ENCODE peak calls at places on chromosomes 16 and 17, in seven cellular contexts. P is skeletal muscle cell; H is heart left ventricle; C is CD8-positive, alpha-beta T cell; R is lower leg skin; N is spleen; F is adipocyte. T is an unnamed sample.
A peak's percentile ranks its signal among the peaks of the same experiment; 100 is the strongest.

GRCh38 chr17:80029235-80029974 is 6.3 kb downstream of the TBC1D16 start:
- DNase-seq in N (no peak), P (peak; percentile 95), F (peak; percentile 87), C (no peak), R (peak; percentile 97), H (peak; percentile 84), T (peak; percentile 97)

GRCh38 chr17:58320163-58320558 is 8.4 kb downstream of the TSPOAP1 start:
- DNase-seq in F (no peak), H (no peak), R (no peak), C (no peak), N (no peak), P (no peak), T (no peak)

GRCh38 chr16:22235839-22236745 is 30.0 kb downstream of the EEF2K start:
- DNase-seq in C (no peak), F (peak; percentile 43), N (no peak), H (no peak), P (no peak), R (no peak), T (peak; percentile 43)

GRCh38 chr17:57577751-57578607 is 167.1 kb downstream of the CCDC182 start:
- DNase-seq in C (no peak), H (no peak), N (no peak), P (peak; percentile 55), R (no peak), F (peak; percentile 76), T (no peak)

GRCh38 chr17:3914319-3914685 is 2.0 kb downstream of the P2RX1 start:
- DNase-seq in F (no peak), N (peak; percentile 92), R (no peak), C (no peak), P (no peak), H (no peak), T (no peak)

GRCh38 chr17:45087496-45087975 is 26.4 kb downstream of the NMT1 start:
- DNase-seq in N (peak; percentile 21), P (no peak), F (peak; percentile 71), C (no peak), R (no peak), H (no peak), T (no peak)

GRCh38 chr16:89256651-89257254 is 39.2 kb downstream of the ZNF778 start:
- DNase-seq in N (peak; percentile 81), R (peak; percentile 91), H (no peak), C (peak; percentile 92), F (peak; percentile 86), P (no peak), T (peak; percentile 59)

GRCh38 chr17:48025904-48026502 is 11.6 kb downstream of the COPZ2 start:
- DNase-seq in C (no peak), N (no peak), P (no peak), H (no peak), R (no peak), F (peak; percentile 48), T (peak; percentile 14)

GRCh38 chr17:68812876-68813584 is 142.2 kb downstream of the ABCA8 start:
- DNase-seq in H (no peak), C (no peak), N (no peak), R (no peak), P (no peak), F (no peak), T (no peak)

GRCh38 chr17:79798296-79799173 is 1.7 kb upstream of the CBX8 start:
- DNase-seq in H (no peak), R (no peak), F (peak; percentile 68), P (no peak), C (no peak), N (no peak), T (no peak)

GRCh38 chr17:45740553-45741330 is 43.4 kb upstream of the CRHR1 start:
- DNase-seq in R (peak; percentile 70), H (no peak), F (peak; percentile 6), N (peak; percentile 13), P (no peak), C (no peak), T (no peak)

GRCh38 chr16:50762241-50762640 is 20.4 kb downstream of the CYLD start:
- DNase-seq in N (no peak), C (no peak), F (no peak), H (no peak), R (no peak), P (no peak), T (no peak)

GRCh38 chr16:23564964-23565363 is 7.4 kb downstream of the UBFD1 start:
- DNase-seq in P (no peak), R (no peak), C (no peak), N (peak; percentile 58), F (no peak), H (peak; percentile 65), T (no peak)

GRCh38 chr17:75011788-75012319 is 616 bp upstream of the MRPL58 start:
- DNase-seq in P (no peak), H (peak; percentile 63), C (no peak), F (peak; percentile 63), R (peak; percentile 92), N (no peak), T (peak; percentile 65)

GRCh38 chr16:4981473-4981872 is 23.3 kb downstream of the SEC14L5 start:
- DNase-seq in F (no peak), H (no peak), R (no peak), N (no peak), C (no peak), P (no peak), T (no peak)

GRCh38 chr17:263271-263670 is 81.8 kb upstream of the DOC2B start:
- DNase-seq in R (peak; percentile 52), C (no peak), F (no peak), P (no peak), N (peak; percentile 42), H (peak; percentile 13), T (peak; percentile 5)

GRCh38 chr16:9900576-9900975 is 281.7 kb downstream of the GRIN2A start:
- DNase-seq in H (no peak), F (no peak), P (no peak), N (no peak), R (no peak), C (no peak), T (no peak)

GRCh38 chr16:82814059-82814458 is 187.3 kb downstream of the CDH13 start:
- DNase-seq in P (no peak), R (no peak), N (no peak), F (no peak), H (no peak), C (no peak), T (no peak)

GRCh38 chr16:19118938-19119431 is 5.2 kb downstream of the ITPRIPL2 start:
- DNase-seq in F (peak; percentile 95), H (peak; percentile 54), C (no peak), R (no peak), P (peak; percentile 82), N (no peak), T (no peak)

GRCh38 chr17:36934759-36935630 is 2.3 kb upstream of the LHX1 start:
- DNase-seq in H (no peak), N (no peak), P (no peak), C (no peak), F (no peak), R (peak; percentile 85), T (no peak)
- H3K4me3 ChIP-seq in H (peak overlapping the region; percentile 6), N (no peak overlapping the region), P (no peak overlapping the region), C (peak overlapping the region; percentile 18), F (no peak overlapping the region), R (no peak overlapping the region), T (no peak overlapping the region)

GRCh38 chr17:81927145-81927652 is 336 bp downstream of the MAFG start:
- DNase-seq in R (no peak), P (no peak), H (no peak), C (no peak), F (no peak), N (peak; percentile 89), T (no peak)

GRCh38 chr17:81927653-81928496 is at the start of gene MAFG:
- DNase-seq in R (peak; percentile 98), N (peak; percentile 97), C (peak; percentile 86), F (peak; percentile 98), H (peak; percentile 93), P (peak; percentile 76), T (peak; percentile 93)

GRCh38 chr17:81929253-81930141 is 2.0 kb upstream of the MAFG start:
- DNase-seq in H (no peak), P (no peak), C (no peak), F (no peak), N (no peak), R (no peak), T (no peak)

GRCh38 chr17:81930142-81931125 is 2.9 kb upstream of the MAFG start:
- DNase-seq in P (no peak), F (peak; percentile 28), R (no peak), C (no peak), H (no peak), N (no peak), T (peak; percentile 40)

DNA sequence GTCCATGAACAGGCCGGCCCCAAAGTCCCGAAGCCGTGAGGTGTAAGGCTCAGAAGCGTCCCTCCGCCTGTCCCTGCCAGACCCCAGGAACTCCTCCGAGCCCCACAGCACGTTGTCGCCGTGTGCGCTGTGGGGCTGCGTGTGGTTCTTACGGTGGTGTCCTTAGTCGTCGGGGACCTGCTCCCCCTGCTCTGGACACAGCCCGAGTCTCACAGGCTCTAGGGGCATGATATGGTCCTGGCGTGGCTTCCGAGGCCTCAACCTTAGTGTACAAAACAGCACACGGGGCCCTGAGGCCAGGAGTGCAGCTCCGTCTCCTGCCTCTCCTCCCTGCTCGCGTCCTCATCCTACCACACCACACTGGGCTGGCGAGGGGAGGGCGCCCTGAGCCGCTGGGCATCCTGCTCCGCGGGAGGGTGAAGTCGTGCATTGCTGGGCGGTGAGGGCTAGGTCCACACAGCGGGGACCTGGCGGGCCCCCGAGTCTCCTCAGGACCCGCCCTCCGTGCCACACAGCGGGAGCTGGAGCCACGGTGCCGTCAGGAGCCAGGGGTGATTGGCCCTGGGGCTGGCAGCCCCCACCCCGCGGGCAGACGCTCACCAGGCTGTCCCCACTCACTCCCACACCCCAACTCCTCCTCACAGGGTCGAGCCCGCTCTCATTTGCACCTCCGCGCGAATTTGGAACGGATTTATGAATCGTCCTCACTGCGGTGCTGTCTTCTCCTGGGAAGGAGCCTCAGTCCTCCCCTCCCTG is 1.1 kb upstream of the MAFG start:
- DNase-seq in F (peak; percentile 46), R (no peak), P (no peak), C (no peak), N (no peak), H (no peak), T (no peak)
- H3K4me3 ChIP-seq in F (peak overlapping the region; percentile 78), R (peak overlapping the region; percentile 20), P (peak overlapping the region; percentile 66), C (peak overlapping the region; percentile 53), N (peak overlapping the region; percentile 96), H (no peak overlapping the region), T (peak overlapping the region; percentile 60)

GRCh38 chr16:85286970-85287814 is 174.9 kb upstream of the CIBAR2 start:
- DNase-seq in R (no peak), F (peak; percentile 54), N (no peak), C (no peak), H (no peak), P (peak; percentile 27), T (no peak)
- H3K4me3 ChIP-seq in R (no peak overlapping the region), F (peak overlapping the region; percentile 61), N (no peak overlapping the region), C (no peak overlapping the region), H (no peak overlapping the region), P (no peak overlapping the region), T (no peak overlapping the region)

GRCh38 chr17:12979255-12979654 is 38.6 kb downstream of the ELAC2 start:
- DNase-seq in C (no peak), N (no peak), H (no peak), F (no peak), R (no peak), P (no peak), T (no peak)

GRCh38 chr17:12967962-12968361 is 49.9 kb downstream of the ELAC2 start:
- DNase-seq in H (no peak), N (no peak), F (no peak), P (no peak), C (no peak), R (no peak), T (no peak)

GRCh38 chr17:12974319-12974661 is 43.5 kb downstream of the ELAC2 start:
- DNase-seq in F (no peak), R (no peak), P (no peak), N (no peak), C (no peak), H (no peak), T (no peak)

GRCh38 chr17:12977008-12977751 is 40.6 kb downstream of the ELAC2 start:
- DNase-seq in F (no peak), P (no peak), N (no peak), C (no peak), R (no peak), H (no peak), T (no peak)

GRCh38 chr17:12973496-12974318 is 44.1 kb downstream of the ELAC2 start:
- DNase-seq in R (no peak), N (no peak), F (no peak), H (no peak), C (no peak), P (no peak), T (no peak)
- H3K4me3 ChIP-seq in R (no peak overlapping the region), N (peak overlapping the region; percentile 23), F (peak overlapping the region; percentile 52), H (no peak overlapping the region), C (no peak overlapping the region), P (peak overlapping the region; percentile 37), T (no peak overlapping the region)

T was measured in body of pancreas.